ENCODE peak calls at places on chromosomes 4 and X, in six cellular contexts. Z is SK-N-SH, N is HepG2, R is stomach, X is GM23338, Y is neural progenitor cell. W is an unnamed sample.

GRCh38 chr4:183422962-183423653 is 21.3 kb upstream of the CDKN2AIP start:
- DNase-seq in Z (no peak), N (no peak), R (no peak), X (no peak), Y (no peak), W (no peak)

GRCh38 chrX:63250253-63250868 is 100.8 kb downstream of the SPIN4 start:
- DNase-seq in Z (peak), N (peak), R (peak), X (peak), Y (peak), W (no peak)

GRCh38 chrX:108216405-108216804 is 124.8 kb downstream of the ATG4A start:
- DNase-seq in Z (no peak), N (no peak), R (no peak), X (no peak), Y (no peak), W (no peak)

GRCh38 chr4:184343400-184344177 is 125.9 kb upstream of the ENPP6 start:
- DNase-seq in Z (peak), N (peak), R (peak), X (peak), Y (peak), W (peak)

GRCh38 chrX:150752124-150752523 is 58.9 kb downstream of the MTMR1 start:
- DNase-seq in Z (no peak), N (no peak), R (no peak), X (no peak), Y (no peak), W (no peak)

GRCh38 chrX:26871967-26872366 is 591.2 kb downstream of the PPP4R3C start:
- DNase-seq in Z (no peak), N (no peak), R (no peak), X (no peak), Y (no peak), W (no peak)

GRCh38 chr4:183205193-183205592 is 106.1 kb downstream of the WWC2 start:
- DNase-seq in Z (no peak), N (no peak), R (no peak), X (no peak), Y (no peak), W (no peak)

GRCh38 chr4:84691170-84691691 is 108.3 kb downstream of the CDS1 start:
- DNase-seq in Z (no peak), N (no peak), R (no peak), X (peak), Y (no peak), W (no peak)

GRCh38 chr4:125541836-125542235 is 227.1 kb downstream of the FAT4 start:
- DNase-seq in Z (no peak), N (no peak), R (no peak), X (no peak), Y (no peak), W (no peak)

GRCh38 chrX:115616943-115617563 is 56.1 kb downstream of the PLS3 start:
- DNase-seq in Z (peak), N (no peak), R (no peak), X (no peak), Y (no peak), W (no peak)

GRCh38 chr4:188691811-188692210 is 552.6 kb downstream of the TRIML1 start:
- DNase-seq in Z (no peak), N (no peak), R (no peak), X (no peak), Y (no peak), W (no peak)

GRCh38 chrX:120446503-120446902 is 22.6 kb downstream of the LAMP2 start:
- DNase-seq in Z (no peak), N (no peak), R (no peak), X (no peak), Y (no peak), W (no peak)

DNA sequence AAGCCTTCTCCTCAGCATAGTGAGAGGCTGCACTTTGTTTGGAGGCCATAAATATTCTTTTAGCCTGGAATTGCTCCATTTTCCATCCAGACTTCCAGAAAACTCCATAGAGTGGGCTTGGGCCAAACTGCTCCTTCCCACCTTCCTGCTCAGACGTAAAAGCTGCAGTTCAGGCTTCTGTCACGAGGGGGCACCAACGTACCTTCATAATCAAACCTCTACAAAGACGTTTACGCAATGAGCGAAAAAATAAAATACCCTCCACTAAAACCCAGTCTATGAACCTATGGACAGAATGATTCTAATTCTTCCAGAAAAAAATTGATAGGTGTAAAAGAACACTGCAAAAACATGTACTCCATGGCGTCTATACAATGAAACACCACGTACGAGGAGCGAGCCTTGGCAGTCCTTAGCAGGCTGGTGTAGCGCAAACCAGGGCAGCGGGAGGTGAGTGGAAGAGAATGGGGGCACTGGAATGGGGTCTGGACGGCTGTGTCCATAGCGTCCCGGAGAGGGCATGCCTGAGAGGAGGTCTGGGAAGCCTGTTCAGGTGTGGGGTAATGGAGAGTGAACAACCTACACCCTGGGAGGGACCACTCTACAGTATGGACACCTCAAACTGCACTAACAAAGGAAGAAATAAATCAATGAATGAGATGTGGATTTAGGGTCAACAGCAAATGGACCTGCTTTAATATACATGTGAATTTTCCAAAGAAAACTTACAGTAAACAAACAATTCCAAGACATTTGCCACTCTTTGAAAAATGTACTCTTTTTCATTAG is 14.3 kb upstream of the RAB40A start:
- DNase-seq in Z (peak), N (peak), R (peak), X (peak), Y (peak), W (peak)
- TF ChIP-seq CTCF in Z (peak), N (peak), R (peak), X (peak), Y (peak), W (peak)

DNA sequence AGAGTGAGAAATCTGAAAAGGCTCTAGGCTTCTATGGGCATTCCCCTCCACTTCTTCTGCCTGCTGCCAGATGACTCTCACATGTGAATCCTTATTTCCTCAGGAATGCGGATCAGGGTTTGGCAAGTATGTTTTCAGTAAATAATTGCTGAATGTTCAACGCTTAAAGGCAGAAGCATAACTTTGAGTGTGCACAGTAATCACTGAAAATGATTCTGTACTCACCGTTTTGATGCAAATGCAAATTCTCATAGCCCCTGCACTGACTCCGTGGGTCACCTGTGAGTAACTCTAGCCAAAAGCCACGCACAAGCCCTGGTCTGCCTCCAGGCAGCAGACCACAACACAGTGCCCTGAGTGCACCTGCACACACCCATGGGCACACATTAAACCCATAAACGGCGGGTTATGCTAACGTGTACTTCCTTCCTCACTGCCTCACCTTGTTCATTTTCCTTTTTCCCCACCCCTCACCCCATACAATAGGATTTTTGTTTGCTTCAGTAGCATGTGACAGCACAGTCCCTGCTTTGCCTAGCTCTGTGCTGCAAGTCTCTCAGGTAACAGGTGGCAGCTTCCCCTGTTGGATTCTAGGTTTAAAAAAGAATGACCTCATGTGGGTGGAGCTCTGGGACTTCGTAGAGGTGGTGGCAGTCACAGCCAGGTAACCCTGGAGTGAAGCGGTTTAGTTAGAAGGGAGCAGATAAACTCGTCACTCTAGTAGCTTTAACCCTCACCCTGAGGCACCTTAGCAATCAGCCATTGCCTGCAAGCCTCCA is at the start of gene ARHGEF38:
- DNase-seq in Z (no peak), N (no peak), R (peak), X (peak), Y (peak), W (no peak)
- H3K27ac ChIP-seq in Z (no peak), N (no peak), R (peak), X (no peak), Y (peak), W (no peak)

GRCh38 chr4:143346208-143346607 is 9.5 kb downstream of the GAB1 start:
- DNase-seq in Z (no peak), N (no peak), R (no peak), X (peak), Y (no peak), W (no peak)
- H3K4me3 ChIP-seq in Z (no peak), N (no peak), R (no peak), X (no peak), Y (no peak), W (no peak)

GRCh38 chr4:105461221-105462041 is 12.4 kb downstream of the PPA2 start:
- DNase-seq in Z (no peak), N (no peak), R (peak), X (no peak), Y (no peak), W (no peak)

GRCh38 chr4:105471566-105472176 is 2.2 kb downstream of the PPA2 start:
- DNase-seq in Z (peak), N (peak), R (peak), X (peak), Y (peak), W (peak)

GRCh38 chr4:105462042-105462421 is 11.8 kb downstream of the PPA2 start:
- DNase-seq in Z (no peak), N (no peak), R (no peak), X (no peak), Y (no peak), W (no peak)

GRCh38 chr4:105462610-105463009 is 11.3 kb downstream of the PPA2 start:
- DNase-seq in Z (no peak), N (no peak), R (no peak), X (no peak), Y (no peak), W (no peak)

DNA sequence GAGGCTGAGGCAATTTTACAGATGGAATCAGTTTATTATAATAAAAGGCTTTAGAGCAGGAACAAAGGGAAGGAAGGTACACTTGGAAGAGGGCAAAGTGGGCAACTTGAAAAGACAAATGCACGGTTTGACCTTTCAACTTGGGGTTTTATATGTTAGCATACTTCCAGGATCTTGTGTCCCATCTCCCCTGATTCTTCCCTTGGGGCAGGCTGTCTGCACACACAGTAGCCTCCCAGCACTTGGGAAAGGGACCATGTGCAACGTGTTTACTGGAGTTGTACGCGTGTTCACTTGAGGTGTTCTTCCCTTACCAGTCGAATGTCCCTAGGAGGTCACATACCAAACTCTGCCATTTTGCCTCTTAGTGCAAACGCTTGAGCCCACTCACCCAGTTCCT is 7.3 kb downstream of the PPA2 start:
- DNase-seq in Z (no peak), N (no peak), R (no peak), X (no peak), Y (no peak), W (no peak)
- TF ChIP-seq CTCF in Z (no peak), N (no peak), R (no peak), X (no peak), Y (no peak), W (no peak)

DNA sequence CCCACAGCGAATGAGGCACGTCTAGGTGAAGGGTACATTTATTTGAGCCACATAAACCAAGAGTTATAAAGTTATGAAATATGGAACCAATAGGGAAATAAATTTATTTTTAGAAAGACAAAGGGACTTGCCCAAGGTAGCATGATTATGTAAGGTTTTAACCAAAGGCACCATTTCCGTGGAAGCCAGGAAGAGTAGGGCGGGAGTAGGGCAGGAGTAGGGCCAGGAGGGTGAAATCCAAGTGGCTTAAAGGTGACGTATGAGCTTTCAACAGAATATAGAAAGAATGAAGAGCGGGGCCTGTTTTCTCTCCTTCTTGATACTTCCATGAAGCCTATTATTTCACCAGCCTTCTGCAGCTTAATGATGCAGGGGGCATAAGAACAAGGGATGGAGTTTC is 91.7 kb upstream of the PNPLA4 start:
- DNase-seq in Z (no peak), N (no peak), R (no peak), X (no peak), Y (no peak), W (no peak)
- H3K27ac ChIP-seq in Z (no peak), N (no peak), R (no peak), X (no peak), Y (no peak), W (no peak)

GRCh38 chrX:100731441-100732281 is at the start of gene SYTL4:
- DNase-seq in Z (peak), N (no peak), R (peak), X (peak), Y (peak), W (no peak)
- H3K4me3 ChIP-seq in Z (peak), N (peak), R (peak), X (peak), Y (peak), W (peak)

DNA sequence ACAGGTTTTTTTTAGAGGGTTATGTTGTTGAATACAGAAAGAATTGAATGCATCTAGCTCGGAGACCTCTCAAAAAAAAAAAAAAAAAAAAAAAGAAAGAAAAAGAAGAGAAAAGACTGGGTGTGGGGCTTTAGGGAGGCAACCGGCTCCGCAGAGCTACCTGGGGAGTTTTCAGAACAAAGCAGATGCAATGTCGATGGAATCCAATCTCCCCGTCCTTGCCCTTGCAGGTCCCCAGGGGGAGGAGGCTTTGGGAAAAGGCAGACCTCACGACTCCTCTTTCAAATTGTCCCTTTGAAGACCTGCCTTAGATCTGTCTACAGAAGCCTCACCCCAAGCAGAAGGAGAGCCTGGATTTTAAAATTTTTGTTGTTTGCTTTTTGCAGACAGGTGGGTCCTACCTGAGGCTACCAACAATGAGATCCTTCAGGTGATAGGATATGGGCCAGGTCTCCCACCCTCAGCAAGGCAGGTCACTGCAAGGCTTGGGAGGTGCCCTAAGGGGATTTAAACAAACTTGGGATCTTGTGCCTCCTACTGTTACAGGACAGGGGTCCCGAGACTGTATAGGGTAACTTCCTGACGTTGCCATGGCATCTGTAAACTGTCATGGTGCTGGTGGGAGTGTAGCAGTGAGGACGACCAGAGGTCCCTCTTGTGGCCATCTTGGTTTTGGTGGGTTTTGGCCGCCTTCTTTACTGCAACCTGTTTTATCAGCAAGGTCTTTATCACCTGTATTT is 75.2 kb upstream of the PRKX start:
- DNase-seq in Z (no peak), N (no peak), R (no peak), X (peak), Y (peak), W (no peak)
- TF ChIP-seq CTCF in Z (no peak), N (no peak), R (no peak), X (peak), Y (peak), W (no peak)

GRCh38 chr4:123619326-123619725 is 222.7 kb downstream of the SPRY1 start:
- DNase-seq in Z (no peak), N (no peak), R (no peak), X (no peak), Y (no peak), W (no peak)

GRCh38 chr4:123622572-123622971 is 226.0 kb downstream of the SPRY1 start:
- DNase-seq in Z (no peak), N (no peak), R (no peak), X (no peak), Y (no peak), W (no peak)

GRCh38 chr4:123623611-123624010 is 227.0 kb downstream of the SPRY1 start:
- DNase-seq in Z (no peak), N (no peak), R (no peak), X (no peak), Y (no peak), W (no peak)

GRCh38 chr4:123619895-123620294 is 223.3 kb downstream of the SPRY1 start:
- DNase-seq in Z (no peak), N (peak), R (no peak), X (no peak), Y (no peak), W (no peak)

DNA sequence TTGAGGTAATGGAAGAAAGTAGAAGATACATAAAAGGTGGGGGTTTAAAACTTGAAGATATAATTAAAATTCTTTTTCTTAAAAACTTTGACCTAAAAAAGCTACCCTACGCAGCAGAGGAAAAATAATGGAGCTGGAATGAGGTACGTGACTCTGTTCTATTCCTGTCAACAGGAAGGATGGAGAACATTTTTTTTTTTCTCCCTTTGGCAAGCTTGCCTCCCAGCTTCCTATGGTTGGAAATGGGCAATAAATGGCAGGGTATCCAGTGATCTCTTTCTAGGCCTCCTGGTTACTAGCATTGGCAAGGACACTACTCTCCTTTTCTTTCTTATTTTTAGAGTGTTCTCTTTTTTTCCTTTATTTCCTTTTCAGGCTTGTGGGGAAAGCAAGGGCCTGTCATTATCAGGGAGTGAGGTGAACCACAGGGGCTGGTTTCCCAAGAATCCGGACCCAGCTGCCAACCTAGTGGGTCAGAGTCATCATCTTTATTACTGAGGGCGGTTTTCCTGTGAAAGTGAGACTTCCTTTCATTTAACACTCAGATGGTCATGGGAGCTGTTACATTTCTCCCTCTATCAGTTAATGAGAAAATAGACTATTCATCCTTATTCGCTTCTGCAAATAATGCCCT is 224.6 kb downstream of the SPRY1 start:
- DNase-seq in Z (no peak), N (no peak), R (no peak), X (no peak), Y (no peak), W (no peak)
- H3K27ac ChIP-seq in Z (no peak), N (no peak), R (no peak), X (no peak), Y (no peak), W (no peak)

DNA sequence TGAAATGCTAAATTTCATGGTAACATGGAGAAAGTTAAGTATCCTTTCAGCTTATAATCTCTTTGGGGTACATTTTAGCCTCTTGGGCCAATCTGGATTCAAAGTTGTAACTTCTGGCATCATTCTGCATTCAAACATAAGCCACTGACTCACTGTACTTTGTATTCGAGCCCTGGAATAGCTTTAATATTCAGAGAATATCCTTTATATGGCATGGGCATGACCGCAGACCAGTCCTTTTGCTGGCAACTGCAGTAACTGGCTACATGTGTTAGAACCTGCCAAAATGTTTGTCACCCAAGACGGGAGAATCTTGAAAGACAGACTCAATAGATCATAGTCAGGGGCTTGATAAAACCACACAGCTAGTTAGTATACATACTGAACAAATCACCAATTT is 3.3 kb downstream of the GASK1B start:
- DNase-seq in Z (no peak), N (no peak), R (no peak), X (no peak), Y (no peak), W (no peak)
- H3K4me3 ChIP-seq in Z (no peak), N (peak), R (peak), X (no peak), Y (no peak), W (peak)